ENCODE peak calls at places on chromosome 14, in seven cellular contexts. One of them, this sample, is unnamed.

GRCh38 chr14:96192049-96192448 is 12.6 kb upstream of the BDKRB2 start:
- DNase-seq in left lung: no peak
- DNase-seq in IMR-90: no peak
- DNase-seq in neural progenitor cell: no peak
- DNase-seq in heart left ventricle: no peak
- DNase-seq in foreskin keratinocyte: no peak
- DNase-seq in A549: no peak
- DNase-seq in this sample: no peak

GRCh38 chr14:22634233-22634632 is 9.9 kb downstream of the OR6J1 start:
- DNase-seq in left lung: no peak
- DNase-seq in IMR-90: no peak
- DNase-seq in neural progenitor cell: no peak
- DNase-seq in heart left ventricle: no peak
- DNase-seq in foreskin keratinocyte: no peak
- DNase-seq in A549: no peak
- DNase-seq in this sample: no peak

GRCh38 chr14:104548802-104549535 is 30.6 kb upstream of the C14orf180 start:
- DNase-seq in left lung: no peak
- DNase-seq in IMR-90: no peak
- DNase-seq in neural progenitor cell: no peak
- DNase-seq in heart left ventricle: no peak
- DNase-seq in foreskin keratinocyte: no peak
- DNase-seq in A549: no peak
- DNase-seq in this sample: no peak

GRCh38 chr14:55446833-55447232 is 6.4 kb upstream of the TBPL2 start:
- DNase-seq in left lung: no peak
- DNase-seq in IMR-90: peak
- DNase-seq in neural progenitor cell: no peak
- DNase-seq in heart left ventricle: no peak
- DNase-seq in foreskin keratinocyte: peak
- DNase-seq in A549: no peak
- DNase-seq in this sample: peak

GRCh38 chr14:22973217-22974032 is 8.9 kb downstream of the AJUBA start:
- DNase-seq in left lung: no peak
- DNase-seq in IMR-90: peak
- DNase-seq in neural progenitor cell: peak
- DNase-seq in heart left ventricle: no peak
- DNase-seq in foreskin keratinocyte: peak
- DNase-seq in A549: peak
- DNase-seq in this sample: no peak

GRCh38 chr14:90692061-90692460 is 124.2 kb downstream of the TTC7B start:
- DNase-seq in left lung: no peak
- DNase-seq in IMR-90: peak
- DNase-seq in neural progenitor cell: no peak
- DNase-seq in heart left ventricle: no peak
- DNase-seq in foreskin keratinocyte: no peak
- DNase-seq in A549: no peak
- DNase-seq in this sample: no peak

GRCh38 chr14:68245146-68246073 is 425.8 kb downstream of the RAD51B start:
- DNase-seq in left lung: no peak
- DNase-seq in IMR-90: peak
- DNase-seq in neural progenitor cell: no peak
- DNase-seq in heart left ventricle: no peak
- DNase-seq in foreskin keratinocyte: peak
- DNase-seq in A549: no peak
- DNase-seq in this sample: no peak

GRCh38 chr14:65255029-65255545 is 152.8 kb upstream of the MAX start:
- DNase-seq in left lung: no peak
- DNase-seq in IMR-90: peak
- DNase-seq in neural progenitor cell: no peak
- DNase-seq in heart left ventricle: no peak
- DNase-seq in foreskin keratinocyte: peak
- DNase-seq in A549: peak
- DNase-seq in this sample: peak

GRCh38 chr14:90061849-90062794 is at the start of gene KCNK13:
- DNase-seq in left lung: peak
- DNase-seq in IMR-90: no peak
- DNase-seq in neural progenitor cell: peak
- DNase-seq in heart left ventricle: peak
- DNase-seq in foreskin keratinocyte: peak
- DNase-seq in A549: no peak
- DNase-seq in this sample: peak

GRCh38 chr14:31934767-31935266 is 142.3 kb upstream of the ARHGAP5 start:
- DNase-seq in left lung: no peak
- DNase-seq in IMR-90: peak
- DNase-seq in neural progenitor cell: peak
- DNase-seq in heart left ventricle: no peak
- DNase-seq in foreskin keratinocyte: peak
- DNase-seq in A549: peak
- DNase-seq in this sample: peak

GRCh38 chr14:30621354-30621953 is 665 bp upstream of the SCFD1 start:
- DNase-seq in left lung: no peak
- DNase-seq in IMR-90: peak
- DNase-seq in neural progenitor cell: peak
- DNase-seq in heart left ventricle: no peak
- DNase-seq in foreskin keratinocyte: no peak
- DNase-seq in A549: no peak
- DNase-seq in this sample: peak

GRCh38 chr14:99479903-99480855 is 480 bp downstream of the SETD3 start:
- DNase-seq in left lung: peak
- DNase-seq in IMR-90: peak
- DNase-seq in neural progenitor cell: peak
- DNase-seq in heart left ventricle: peak
- DNase-seq in foreskin keratinocyte: peak
- DNase-seq in A549: peak
- DNase-seq in this sample: peak

GRCh38 chr14:100775351-100775830 is 48.7 kb downstream of the DLK1 start:
- DNase-seq in left lung: no peak
- DNase-seq in IMR-90: no peak
- DNase-seq in neural progenitor cell: no peak
- DNase-seq in heart left ventricle: peak
- DNase-seq in foreskin keratinocyte: no peak
- DNase-seq in A549: no peak
- DNase-seq in this sample: no peak

GRCh38 chr14:34733245-34733644 is 18.9 kb upstream of the CFL2 start:
- DNase-seq in left lung: no peak
- DNase-seq in IMR-90: peak
- DNase-seq in neural progenitor cell: no peak
- DNase-seq in heart left ventricle: no peak
- DNase-seq in foreskin keratinocyte: peak
- DNase-seq in A549: no peak
- DNase-seq in this sample: peak

GRCh38 chr14:71931492-71932228 is 569 bp upstream of the RGS6 start:
- DNase-seq in left lung: no peak
- DNase-seq in IMR-90: no peak
- DNase-seq in neural progenitor cell: peak
- DNase-seq in heart left ventricle: no peak
- DNase-seq in foreskin keratinocyte: peak
- DNase-seq in A549: no peak
- DNase-seq in this sample: no peak

GRCh38 chr14:104680056-104680805 is 9.2 kb upstream of the INF2 start:
- DNase-seq in left lung: peak
- DNase-seq in IMR-90: peak
- DNase-seq in neural progenitor cell: no peak
- DNase-seq in heart left ventricle: peak
- DNase-seq in foreskin keratinocyte: peak
- DNase-seq in A549: peak
- DNase-seq in this sample: peak

GRCh38 chr14:42872775-42873174 is 1266.1 kb downstream of the LRFN5 start:
- DNase-seq in left lung: no peak
- DNase-seq in IMR-90: no peak
- DNase-seq in neural progenitor cell: no peak
- DNase-seq in heart left ventricle: no peak
- DNase-seq in foreskin keratinocyte: no peak
- DNase-seq in A549: no peak
- DNase-seq in this sample: no peak

GRCh38 chr14:64337901-64338615 is 43.9 kb upstream of the ESR2 start:
- DNase-seq in left lung: peak
- DNase-seq in IMR-90: peak
- DNase-seq in neural progenitor cell: peak
- DNase-seq in heart left ventricle: peak
- DNase-seq in foreskin keratinocyte: peak
- DNase-seq in A549: peak
- DNase-seq in this sample: peak

GRCh38 chr14:96797943-96798349 is 764 bp downstream of the VRK1 start:
- DNase-seq in left lung: peak
- DNase-seq in IMR-90: no peak
- DNase-seq in neural progenitor cell: no peak
- DNase-seq in heart left ventricle: no peak
- DNase-seq in foreskin keratinocyte: no peak
- DNase-seq in A549: peak
- DNase-seq in this sample: peak

GRCh38 chr14:101194356-101195308 is 291.1 kb upstream of the RTL1 start:
- DNase-seq in left lung: peak
- DNase-seq in IMR-90: no peak
- DNase-seq in neural progenitor cell: no peak
- DNase-seq in heart left ventricle: no peak
- DNase-seq in foreskin keratinocyte: no peak
- DNase-seq in A549: no peak
- DNase-seq in this sample: no peak

GRCh38 chr14:92998957-92999356 is 76.0 kb downstream of the CHGA start:
- DNase-seq in left lung: peak
- DNase-seq in IMR-90: no peak
- DNase-seq in neural progenitor cell: no peak
- DNase-seq in heart left ventricle: no peak
- DNase-seq in foreskin keratinocyte: no peak
- DNase-seq in A549: no peak
- DNase-seq in this sample: no peak

GRCh38 chr14:24013654-24014514 is 25.2 kb downstream of the DHRS4L2 start:
- DNase-seq in left lung: no peak
- DNase-seq in IMR-90: peak
- DNase-seq in neural progenitor cell: peak
- DNase-seq in heart left ventricle: no peak
- DNase-seq in foreskin keratinocyte: peak
- DNase-seq in A549: peak
- DNase-seq in this sample: peak

GRCh38 chr14:76603713-76604112 is 157.6 kb upstream of the VASH1 start:
- DNase-seq in left lung: no peak
- DNase-seq in IMR-90: no peak
- DNase-seq in neural progenitor cell: no peak
- DNase-seq in heart left ventricle: no peak
- DNase-seq in foreskin keratinocyte: no peak
- DNase-seq in A549: no peak
- DNase-seq in this sample: no peak
- H3K27ac ChIP-seq in left lung: no peak
- H3K27ac ChIP-seq in IMR-90: no peak
- H3K27ac ChIP-seq in neural progenitor cell: no peak
- H3K27ac ChIP-seq in heart left ventricle: no peak
- H3K27ac ChIP-seq in foreskin keratinocyte: no peak
- H3K27ac ChIP-seq in A549: no peak
- H3K27ac ChIP-seq in this sample: no peak

DNA sequence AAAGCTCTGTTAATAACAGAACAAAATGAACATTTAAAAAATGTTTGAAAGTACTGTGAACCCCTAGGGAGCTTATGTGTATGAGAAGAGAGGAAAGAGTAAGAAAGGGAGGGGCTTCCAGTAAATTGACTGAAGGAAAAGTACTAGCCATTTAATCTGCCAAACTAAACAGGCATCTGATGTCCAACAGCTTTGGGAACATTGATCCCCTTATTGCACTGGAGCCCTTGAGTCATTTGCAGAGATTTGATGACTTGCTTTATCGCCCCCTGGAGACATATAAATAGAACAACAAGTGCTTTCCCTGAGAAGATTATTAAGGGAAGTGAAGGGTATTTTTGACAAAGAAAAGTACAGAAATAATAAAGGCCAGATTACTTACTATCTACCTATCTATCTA is 319.3 kb upstream of the NOVA1 start:
- DNase-seq in left lung: no peak
- DNase-seq in IMR-90: peak
- DNase-seq in neural progenitor cell: peak
- DNase-seq in heart left ventricle: no peak
- DNase-seq in foreskin keratinocyte: peak
- DNase-seq in A549: no peak
- DNase-seq in this sample: peak
- TF ChIP-seq CTCF in left lung: no peak
- TF ChIP-seq CTCF in IMR-90: peak
- TF ChIP-seq CTCF in neural progenitor cell: peak
- TF ChIP-seq CTCF in heart left ventricle: no peak
- TF ChIP-seq CTCF in foreskin keratinocyte: peak
- TF ChIP-seq CTCF in A549: peak
- TF ChIP-seq CTCF in this sample: peak

DNA sequence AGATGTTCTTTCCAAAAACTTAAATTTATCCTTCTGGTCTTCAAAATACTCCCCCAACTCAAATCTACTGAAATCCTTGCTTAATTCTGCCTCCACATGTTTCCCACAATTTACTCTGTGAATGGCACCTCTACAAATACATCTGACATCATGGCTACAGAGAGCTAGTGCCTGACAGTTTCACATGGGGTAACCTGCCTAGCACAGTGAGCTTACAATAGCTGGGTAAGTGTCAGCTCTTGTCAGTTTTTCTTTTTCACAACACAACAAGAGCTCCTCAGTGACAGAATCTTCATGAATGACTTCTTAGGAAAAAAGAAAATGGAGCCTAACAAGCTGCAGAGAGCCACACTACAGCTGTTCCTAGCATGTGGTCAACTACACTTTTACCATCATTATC is 54.4 kb downstream of the NIN start:
- DNase-seq in left lung: no peak
- DNase-seq in IMR-90: no peak
- DNase-seq in neural progenitor cell: no peak
- DNase-seq in heart left ventricle: no peak
- DNase-seq in foreskin keratinocyte: no peak
- DNase-seq in A549: no peak
- DNase-seq in this sample: no peak
- H3K27ac ChIP-seq in left lung: no peak
- H3K27ac ChIP-seq in IMR-90: no peak
- H3K27ac ChIP-seq in neural progenitor cell: no peak
- H3K27ac ChIP-seq in heart left ventricle: no peak
- H3K27ac ChIP-seq in foreskin keratinocyte: no peak
- H3K27ac ChIP-seq in A549: no peak
- H3K27ac ChIP-seq in this sample: no peak

GRCh38 chr14:106044949-106045596 is 518.7 kb downstream of the TMEM121 start:
- DNase-seq in left lung: peak
- DNase-seq in IMR-90: no peak
- DNase-seq in neural progenitor cell: no peak
- DNase-seq in heart left ventricle: peak
- DNase-seq in foreskin keratinocyte: no peak
- DNase-seq in A549: peak
- DNase-seq in this sample: no peak
- TF ChIP-seq CTCF in left lung: peak
- TF ChIP-seq CTCF in IMR-90: peak
- TF ChIP-seq CTCF in neural progenitor cell: no peak
- TF ChIP-seq CTCF in heart left ventricle: no peak
- TF ChIP-seq CTCF in foreskin keratinocyte: peak
- TF ChIP-seq CTCF in A549: peak
- TF ChIP-seq CTCF in this sample: no peak

This sample was measured in RWPE1.